ENCODE peak calls at places on chromosomes 4 and X, in four cellular contexts. O is iPS DF 19.7, W is NCI-H774, S is mesenteric fat pad. G is an unnamed sample.

GRCh38 chrX:130975947-130976346 is 72.9 kb upstream of the ENOX2 start:
- DNase-seq in O (no peak), W (peak), S (no peak), G (no peak)

GRCh38 chr4:171880136-171880535 is 66.9 kb downstream of the GALNTL6 start:
- DNase-seq in O (no peak), W (no peak), S (no peak), G (no peak)

GRCh38 chrX:136814847-136815634 is 34.3 kb upstream of the ARHGEF6 start:
- DNase-seq in O (no peak), W (no peak), S (no peak), G (no peak)

GRCh38 chr4:88211473-88212252 is 53.2 kb upstream of the ABCG2 start:
- DNase-seq in O (no peak), W (no peak), S (no peak), G (peak)

GRCh38 chr4:88255111-88255510 is 29.2 kb downstream of the PPM1K start:
- DNase-seq in O (no peak), W (no peak), S (no peak), G (no peak)

GRCh38 chrX:131746491-131746968 is 202.7 kb downstream of the OR13H1 start:
- DNase-seq in O (no peak), W (peak), S (no peak), G (peak)

GRCh38 chr4:5747746-5748365 is 36.9 kb downstream of the EVC start:
- DNase-seq in O (no peak), W (no peak), S (peak), G (no peak)

GRCh38 chrX:103918584-103919335 is 43.7 kb upstream of the TMSB15B start:
- DNase-seq in O (peak), W (peak), S (no peak), G (peak)

GRCh38 chrX:151816914-151817313 is 82.4 kb downstream of the CNGA2 start:
- DNase-seq in O (no peak), W (no peak), S (no peak), G (no peak)

GRCh38 chr4:1035510-1035909 is 24.1 kb downstream of the FGFRL1 start:
- DNase-seq in O (no peak), W (no peak), S (no peak), G (no peak)

GRCh38 chr4:26885912-26886274 is 25.3 kb downstream of the STIM2 start:
- DNase-seq in O (no peak), W (no peak), S (no peak), G (no peak)

GRCh38 chrX:40012800-40013682 is 84.7 kb downstream of the BCOR start:
- DNase-seq in O (no peak), W (peak), S (peak), G (no peak)

GRCh38 chr4:2064276-2064991 is 5.3 kb downstream of the NAT8L start:
- DNase-seq in O (no peak), W (no peak), S (no peak), G (no peak)

GRCh38 chr4:3747582-3747906 is 18.6 kb upstream of the ADRA2C start:
- DNase-seq in O (no peak), W (no peak), S (no peak), G (no peak)

GRCh38 chrX:18871970-18872369 is 111.9 kb downstream of the PHKA2 start:
- DNase-seq in O (no peak), W (no peak), S (peak), G (no peak)

GRCh38 chr4:105644270-105644669 is 64.2 kb downstream of the INTS12 start:
- DNase-seq in O (no peak), W (no peak), S (no peak), G (no peak)

GRCh38 chr4:8600686-8601085 is 8.1 kb downstream of the CPZ start:
- DNase-seq in O (no peak), W (no peak), S (no peak), G (no peak)

GRCh38 chrX:17629519-17629918 is 107.8 kb upstream of the SCML1 start:
- DNase-seq in O (no peak), W (no peak), S (no peak), G (no peak)

GRCh38 chr4:107689912-107690587 is 30.0 kb downstream of the PAPSS1 start:
- DNase-seq in O (no peak), W (no peak), S (no peak), G (no peak)

GRCh38 chrX:101062171-101062570 is 10.3 kb upstream of the TRMT2B start:
- DNase-seq in O (no peak), W (no peak), S (no peak), G (no peak)

GRCh38 chr4:112348488-112349158 is 51.5 kb downstream of the ALPK1 start:
- DNase-seq in O (peak), W (peak), S (no peak), G (peak)

GRCh38 chr4:98618670-98619069 is 39.7 kb downstream of the TSPAN5 start:
- DNase-seq in O (no peak), W (no peak), S (no peak), G (no peak)

GRCh38 chr4:159002950-159003349 is 99.9 kb upstream of the RAPGEF2 start:
- DNase-seq in O (no peak), W (no peak), S (no peak), G (no peak)

GRCh38 chr4:2745981-2746806 is 9.9 kb downstream of the TNIP2 start:
- DNase-seq in O (no peak), W (no peak), S (no peak), G (no peak)

GRCh38 chrX:144293229-144293628 is 409.4 kb downstream of the UBE2NL start:
- DNase-seq in O (no peak), W (no peak), S (no peak), G (no peak)

GRCh38 chr4:123356914-123357313 is 39.7 kb upstream of the SPRY1 start:
- DNase-seq in O (no peak), W (no peak), S (no peak), G (no peak)

GRCh38 chrX:2499507-2499906 is 1.3 kb downstream of the DHRSX start:
- DNase-seq in O (no peak), W (no peak), S (no peak), G (no peak)

GRCh38 chr4:101010987-101011386 is 336.3 kb downstream of the PPP3CA start:
- DNase-seq in O (no peak), W (no peak), S (no peak), G (no peak)

GRCh38 chrX:69101655-69102251 is 63.5 kb downstream of the PJA1 start:
- DNase-seq in O (no peak), W (no peak), S (no peak), G (no peak)

GRCh38 chr4:59388359-59388758 is 1811.8 kb upstream of the ADGRL3 start:
- DNase-seq in O (no peak), W (no peak), S (no peak), G (no peak)